ENCODE peak calls at places on chromosomes 5 and 9, in six cellular contexts. X, K, I, M, L and Q are unnamed samples.
A peak's percentile ranks its signal among the peaks of the same experiment; 100 is the strongest.

GRCh38 chr9:127519301-127520166 is 68.2 kb downstream of the LRSAM1 start:
- DNase-seq in I (no peak), X (no peak), K (peak; percentile 15), M (no peak), L (no peak), Q (no peak)

GRCh38 chr5:98769006-98769255 is 4.5 kb upstream of the RGMB start:
- DNase-seq in K (peak; percentile 79), M (no peak), L (peak; percentile 55), I (peak; percentile 45), X (no peak), Q (no peak)

GRCh38 chr5:6085461-6085860 is 292.9 kb downstream of the MED10 start:
- DNase-seq in M (no peak), I (no peak), X (no peak), L (no peak), K (no peak), Q (no peak)

GRCh38 chr5:14577079-14577725 is 4.4 kb upstream of the OTULINL start:
- DNase-seq in X (no peak), I (no peak), L (no peak), M (no peak), K (no peak), Q (no peak)

GRCh38 chr9:72597181-72597517 is 75.7 kb downstream of the TMC1 start:
- DNase-seq in L (no peak), M (no peak), I (no peak), K (no peak), X (no peak), Q (no peak)

GRCh38 chr5:118946138-118946537 is 42.2 kb downstream of the DTWD2 start:
- DNase-seq in X (no peak), M (no peak), I (no peak), K (no peak), L (no peak), Q (no peak)

GRCh38 chr5:140481758-140482157 is 65.7 kb upstream of the EIF4EBP3 start:
- DNase-seq in X (no peak), M (no peak), I (no peak), L (no peak), K (no peak), Q (no peak)

GRCh38 chr9:107620801-107621200 is 131.2 kb upstream of the KLF4 start:
- DNase-seq in X (no peak), M (no peak), I (no peak), K (peak; percentile 84), L (no peak), Q (no peak)

GRCh38 chr5:10689391-10690081 is 71.5 kb downstream of the DAP start:
- DNase-seq in I (no peak), L (no peak), M (peak; percentile 40), X (no peak), K (no peak), Q (peak; percentile 27)

GRCh38 chr5:133825631-133826289 is 142.7 kb downstream of the C5orf15 start:
- DNase-seq in L (no peak), K (no peak), I (no peak), X (no peak), M (peak; percentile 11), Q (peak; percentile 58)

GRCh38 chr5:165881259-165881658 is 2375.8 kb downstream of the MAT2B start:
- DNase-seq in X (no peak), K (no peak), M (no peak), I (no peak), L (no peak), Q (no peak)

GRCh38 chr5:138179277-138179857 is 455 bp downstream of the KIF20A start:
- DNase-seq in M (peak; percentile 44), I (no peak), L (no peak), X (no peak), K (peak; percentile 22), Q (no peak)
- H3K27ac ChIP-seq in M (peak overlapping the region; percentile 76), I (no peak overlapping the region), L (no peak overlapping the region), X (peak overlapping the region; percentile 95), K (peak overlapping the region; percentile 84), Q (no peak overlapping the region)

GRCh38 chr5:135356522-135357318 is 42.3 kb downstream of the MACROH2A1 start:
- DNase-seq in L (no peak), I (peak; percentile 83), K (peak; percentile 62), M (no peak), X (no peak), Q (peak; percentile 80)

GRCh38 chr5:135350536-135350935 is 48.5 kb downstream of the MACROH2A1 start:
- DNase-seq in I (no peak), L (no peak), M (no peak), K (no peak), X (no peak), Q (no peak)

GRCh38 chr5:135349886-135350285 is 49.1 kb downstream of the MACROH2A1 start:
- DNase-seq in L (no peak), M (no peak), I (no peak), X (no peak), K (no peak), Q (no peak)

GRCh38 chr5:135355182-135355581 is 43.8 kb downstream of the MACROH2A1 start:
- DNase-seq in L (no peak), K (no peak), M (no peak), X (no peak), I (no peak), Q (no peak)

GRCh38 chr5:135353952-135354721 is 44.9 kb downstream of the MACROH2A1 start:
- DNase-seq in M (no peak), I (no peak), X (no peak), L (no peak), K (no peak), Q (no peak)
- H3K4me3 ChIP-seq in M (no peak overlapping the region), I (no peak overlapping the region), X (no peak overlapping the region), L (no peak overlapping the region), K (no peak overlapping the region), Q (no peak overlapping the region)

GRCh38 chr9:36250079-36250478 is 8.2 kb downstream of the GNE start:
- DNase-seq in X (no peak), I (no peak), L (no peak), M (no peak), K (no peak), Q (no peak)

GRCh38 chr9:36245906-36246305 is 12.3 kb downstream of the GNE start:
- DNase-seq in X (no peak), K (no peak), M (no peak), I (no peak), L (no peak), Q (no peak)

DNA sequence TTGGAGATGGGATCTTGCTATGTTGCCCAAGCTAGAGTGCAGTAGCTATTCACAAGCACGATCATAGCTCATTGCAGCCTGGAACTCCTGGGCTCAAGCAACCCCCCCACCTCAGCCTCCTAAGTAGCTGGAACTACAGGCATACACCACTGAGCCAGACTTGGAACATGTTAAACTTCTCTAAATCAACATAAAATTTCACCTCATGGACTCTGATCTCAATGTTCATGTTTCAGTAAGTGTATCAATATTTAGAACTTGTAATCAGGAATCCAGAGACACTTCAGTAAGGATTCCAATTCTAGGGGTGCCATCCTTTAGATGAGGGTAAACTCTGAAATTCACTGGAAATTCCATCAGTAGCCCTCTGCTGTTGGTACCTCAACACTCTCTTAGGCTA is 6.8 kb downstream of the GNE start:
- DNase-seq in K (no peak), L (no peak), X (no peak), I (no peak), M (no peak), Q (no peak)
- H3K27ac ChIP-seq in K (no peak overlapping the region), L (no peak overlapping the region), X (no peak overlapping the region), I (no peak overlapping the region), M (no peak overlapping the region), Q (no peak overlapping the region)

GRCh38 chr5:57417981-57418380 is 64.6 kb downstream of the ACTBL2 start:
- DNase-seq in X (no peak), I (no peak), L (no peak), M (no peak), K (no peak), Q (no peak)
- H3K4me3 ChIP-seq in X (no peak overlapping the region), I (no peak overlapping the region), L (no peak overlapping the region), M (no peak overlapping the region), K (no peak overlapping the region), Q (no peak overlapping the region)

GRCh38 chr5:113381791-113382190 is 53.0 kb downstream of the TSSK1B start:
- DNase-seq in I (no peak), M (no peak), L (no peak), X (no peak), K (no peak), Q (no peak)

GRCh38 chr5:113381015-113381326 is 53.8 kb downstream of the TSSK1B start:
- DNase-seq in M (no peak), K (no peak), I (no peak), L (no peak), X (no peak), Q (no peak)

GRCh38 chr5:113378486-113378885 is 56.3 kb downstream of the TSSK1B start:
- DNase-seq in X (no peak), I (no peak), M (no peak), K (no peak), L (no peak), Q (no peak)

GRCh38 chr5:113378960-113379541 is 55.7 kb downstream of the TSSK1B start:
- DNase-seq in K (peak; percentile 59), L (no peak), M (peak; percentile 65), X (no peak), I (peak; percentile 22), Q (peak; percentile 72)

DNA sequence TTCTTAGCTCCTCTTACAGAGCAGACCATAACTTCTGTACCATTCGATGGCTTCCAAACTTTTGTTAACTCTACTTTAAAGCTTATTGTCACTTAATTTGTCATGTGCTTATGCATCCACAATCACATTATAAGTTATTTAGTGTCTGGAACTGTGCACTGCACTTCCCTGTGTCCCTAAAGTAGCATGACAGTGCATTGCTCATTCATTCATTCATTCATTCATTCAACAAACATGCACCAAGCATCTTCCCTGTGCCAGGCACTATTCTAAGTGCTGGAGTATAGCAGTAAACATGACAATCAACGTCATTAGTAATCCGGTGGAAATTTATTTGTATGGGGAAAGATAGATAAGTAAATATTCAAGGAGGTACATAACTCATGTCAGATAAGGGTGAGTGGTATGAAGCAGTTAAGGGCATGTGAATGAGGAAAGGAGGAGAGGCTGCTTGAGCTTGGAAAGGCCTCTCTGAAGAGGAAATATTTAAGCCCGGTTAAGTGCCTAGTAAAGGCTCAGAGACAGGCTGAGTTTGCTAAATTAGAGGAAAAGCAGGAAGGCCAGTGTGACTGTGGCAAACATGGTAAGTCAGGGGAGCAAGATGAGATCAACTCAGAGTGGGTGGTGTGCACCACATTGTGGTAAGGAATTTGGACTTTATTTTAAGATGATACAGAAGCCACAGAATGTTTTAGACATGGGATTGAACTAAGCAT is 54.3 kb downstream of the TSSK1B start:
- DNase-seq in L (no peak), K (no peak), X (no peak), M (no peak), I (no peak), Q (no peak)
- H3K27ac ChIP-seq in L (no peak overlapping the region), K (no peak overlapping the region), X (no peak overlapping the region), M (no peak overlapping the region), I (no peak overlapping the region), Q (no peak overlapping the region)

GRCh38 chr9:70410368-70410767 is 4.1 kb downstream of the KLF9 start:
- DNase-seq in M (no peak), K (peak; percentile 48), X (no peak), I (no peak), L (no peak), Q (peak; percentile 34)
- H3K4me3 ChIP-seq in M (no peak overlapping the region), K (peak overlapping the region; percentile 65), X (peak overlapping the region; percentile 88), I (peak overlapping the region; percentile 88), L (peak overlapping the region; percentile 79), Q (peak overlapping the region; percentile 94)